ENCODE peak calls at places on chromosomes 11 and 22, in seven cellular contexts. E is HAP-1, C is AG10803, N is adrenal gland, V is fibroblast of lung, B is iPS DF 6.9, T is GM12865. M is an unnamed sample.

GRCh38 chr22:20741008-20741633 is 32.8 kb upstream of the SERPIND1 start:
- DNase-seq in B (no peak), T (no peak), N (no peak), V (no peak), E (no peak), C (no peak), M (no peak)

GRCh38 chr11:64802370-64803162 is 448 bp downstream of the MAP4K2 start:
- DNase-seq in E (no peak), C (no peak), B (no peak), T (peak), N (no peak), V (no peak), M (peak)

GRCh38 chr22:27975381-27976013 is 56.4 kb upstream of the PITPNB start:
- DNase-seq in T (no peak), V (peak), N (no peak), E (no peak), C (no peak), B (no peak), M (no peak)

GRCh38 chr22:27197071-27197470 is 539.7 kb downstream of the MIAT start:
- DNase-seq in V (no peak), T (no peak), C (no peak), N (no peak), E (no peak), B (no peak), M (no peak)

GRCh38 chr11:44221992-44222391 is 87.9 kb downstream of the ALX4 start:
- DNase-seq in V (no peak), N (no peak), B (no peak), T (no peak), C (peak), E (no peak), M (no peak)

GRCh38 chr11:26578998-26579635 is 7.1 kb upstream of the MUC15 start:
- DNase-seq in N (no peak), E (no peak), C (peak), B (no peak), T (no peak), V (peak), M (no peak)

GRCh38 chr11:108199446-108200321 is 22.8 kb downstream of the NPAT start:
- DNase-seq in N (no peak), B (no peak), C (peak), T (peak), V (peak), E (no peak), M (no peak)

GRCh38 chr11:64245797-64246623 is 733 bp downstream of the PPP1R14B start:
- DNase-seq in N (peak), V (peak), T (peak), B (no peak), E (peak), C (peak), M (peak)

GRCh38 chr22:39514373-39514973 is 5.9 kb upstream of the ATF4 start:
- DNase-seq in T (peak), E (peak), N (peak), V (no peak), C (peak), B (no peak), M (peak)

GRCh38 chr22:26529345-26529744 is 17.1 kb upstream of the TFIP11 start:
- DNase-seq in T (no peak), C (peak), E (no peak), V (no peak), B (no peak), N (peak), M (no peak)

GRCh38 chr11:118289411-118289810 is 15.1 kb upstream of the CD3E start:
- DNase-seq in V (no peak), E (no peak), B (no peak), T (no peak), C (no peak), N (no peak), M (no peak)

GRCh38 chr11:133529807-133530500 is 2.3 kb downstream of the OPCML start:
- DNase-seq in V (no peak), T (no peak), C (no peak), E (no peak), N (no peak), B (no peak), M (no peak)

GRCh38 chr11:133533205-133533604 is 904 bp upstream of the OPCML start:
- DNase-seq in C (no peak), T (no peak), E (no peak), V (no peak), N (no peak), B (no peak), M (no peak)

GRCh38 chr11:133530501-133530835 is 1.8 kb downstream of the OPCML start:
- DNase-seq in E (no peak), T (no peak), C (no peak), N (no peak), B (no peak), V (no peak), M (no peak)

GRCh38 chr11:133531450-133531849 is 851 bp downstream of the OPCML start:
- DNase-seq in T (no peak), E (no peak), N (no peak), V (no peak), C (no peak), B (no peak), M (no peak)

DNA sequence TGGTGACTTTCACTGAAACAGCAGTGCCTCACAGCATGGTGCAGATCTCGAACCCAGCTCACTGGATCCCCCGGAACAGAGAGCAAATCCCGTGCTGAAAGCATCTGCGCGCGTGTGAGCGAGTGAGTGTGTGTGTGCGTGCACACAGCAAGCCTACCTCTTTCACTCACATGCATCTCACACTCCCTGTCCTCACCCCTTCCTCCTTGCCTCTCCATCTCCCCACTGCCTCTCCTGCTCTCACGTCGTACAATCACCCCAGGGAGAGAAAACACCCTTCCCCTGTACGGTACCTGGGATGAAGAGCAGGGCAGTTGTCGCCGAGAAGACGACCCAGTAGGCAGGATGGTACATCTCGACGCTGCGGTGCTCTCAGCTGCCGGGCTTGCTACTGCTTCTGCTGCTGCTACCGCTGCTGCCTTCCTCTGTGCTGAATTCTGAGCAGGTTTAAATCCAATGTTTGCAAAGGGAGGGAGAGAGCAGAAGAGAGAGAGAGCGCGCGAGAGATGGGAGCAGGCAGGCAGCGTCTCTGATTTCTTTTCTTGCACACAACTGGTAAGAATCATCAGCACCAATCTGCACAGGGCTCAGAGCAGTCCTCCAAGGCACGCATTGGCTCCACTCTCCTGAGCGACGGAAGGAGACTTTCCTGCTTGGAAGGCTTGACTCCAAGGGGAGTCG is at the start of gene OPCML:
- DNase-seq in N (no peak), T (no peak), V (no peak), B (no peak), C (no peak), E (no peak), M (no peak)
- H3K4me3 ChIP-seq in N (no peak), T (no peak), V (no peak), B (peak), C (no peak), E (no peak), M (no peak)

GRCh38 chr22:44814266-44815098 is 62.1 kb downstream of the ARHGAP8 start:
- DNase-seq in N (no peak), V (no peak), C (no peak), B (no peak), T (no peak), E (no peak), M (no peak)
- H3K4me3 ChIP-seq in N (no peak), V (no peak), C (no peak), B (no peak), T (no peak), E (no peak), M (no peak)

GRCh38 chr11:27795955-27796861 is 96.0 kb upstream of the BDNF start:
- DNase-seq in V (no peak), B (no peak), N (no peak), C (no peak), T (no peak), E (peak), M (no peak)
- H3K4me3 ChIP-seq in V (no peak), B (no peak), N (no peak), C (no peak), T (no peak), E (no peak), M (no peak)

DNA sequence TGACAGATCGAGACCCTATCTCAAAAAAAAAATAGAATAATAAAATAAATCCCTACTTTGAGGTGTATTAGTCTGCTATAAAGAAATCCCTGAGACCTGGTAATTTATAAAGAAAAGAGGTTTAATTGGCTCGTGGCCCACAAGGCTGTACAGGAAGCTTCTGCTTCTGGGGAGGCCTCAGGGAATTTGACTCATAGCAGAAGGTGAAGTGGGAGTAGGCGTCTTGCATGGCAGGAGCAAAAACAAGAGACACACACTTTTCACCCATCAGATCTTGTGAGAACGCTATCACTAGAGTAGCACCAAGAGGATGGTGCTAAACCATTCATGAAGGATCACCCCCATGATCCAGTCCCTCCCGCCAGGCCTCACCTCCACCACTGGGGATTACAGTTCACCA is 29.2 kb downstream of the CDPF1 start:
- DNase-seq in B (no peak), C (no peak), N (no peak), E (no peak), V (peak), T (peak), M (no peak)
- H3K4me3 ChIP-seq in B (no peak), C (no peak), N (no peak), E (no peak), V (no peak), T (no peak), M (no peak)

DNA sequence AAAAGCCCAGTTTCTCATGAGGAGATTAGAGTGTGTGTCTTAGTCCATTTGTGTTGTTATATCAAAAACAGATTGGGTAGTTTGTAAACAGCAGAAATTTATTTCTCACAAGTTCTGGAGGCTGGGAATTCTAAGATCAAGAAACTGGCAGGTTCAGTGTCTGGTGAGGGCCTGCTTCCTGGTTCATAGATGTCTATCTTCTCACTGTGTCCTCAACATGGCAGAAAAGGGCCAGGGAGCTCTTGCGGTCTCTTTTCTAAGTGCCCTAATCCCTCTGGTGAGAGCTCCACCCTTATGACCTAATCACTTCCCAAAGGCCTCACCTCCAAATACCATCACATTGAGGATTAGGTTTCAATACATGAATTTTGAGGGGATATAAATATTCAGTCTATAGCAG is 25.5 kb upstream of the AMOTL1 start:
- DNase-seq in T (no peak), E (no peak), B (no peak), N (no peak), V (no peak), C (no peak), M (no peak)
- H3K4me3 ChIP-seq in T (no peak), E (no peak), B (no peak), N (no peak), V (no peak), C (no peak), M (no peak)

GRCh38 chr11:67644042-67644441 is 4.5 kb upstream of the TBX10 start:
- DNase-seq in T (no peak), B (no peak), N (no peak), E (peak), C (no peak), V (no peak), M (no peak)
- H3K4me3 ChIP-seq in T (no peak), B (no peak), N (no peak), E (no peak), C (no peak), V (no peak), M (no peak)

DNA sequence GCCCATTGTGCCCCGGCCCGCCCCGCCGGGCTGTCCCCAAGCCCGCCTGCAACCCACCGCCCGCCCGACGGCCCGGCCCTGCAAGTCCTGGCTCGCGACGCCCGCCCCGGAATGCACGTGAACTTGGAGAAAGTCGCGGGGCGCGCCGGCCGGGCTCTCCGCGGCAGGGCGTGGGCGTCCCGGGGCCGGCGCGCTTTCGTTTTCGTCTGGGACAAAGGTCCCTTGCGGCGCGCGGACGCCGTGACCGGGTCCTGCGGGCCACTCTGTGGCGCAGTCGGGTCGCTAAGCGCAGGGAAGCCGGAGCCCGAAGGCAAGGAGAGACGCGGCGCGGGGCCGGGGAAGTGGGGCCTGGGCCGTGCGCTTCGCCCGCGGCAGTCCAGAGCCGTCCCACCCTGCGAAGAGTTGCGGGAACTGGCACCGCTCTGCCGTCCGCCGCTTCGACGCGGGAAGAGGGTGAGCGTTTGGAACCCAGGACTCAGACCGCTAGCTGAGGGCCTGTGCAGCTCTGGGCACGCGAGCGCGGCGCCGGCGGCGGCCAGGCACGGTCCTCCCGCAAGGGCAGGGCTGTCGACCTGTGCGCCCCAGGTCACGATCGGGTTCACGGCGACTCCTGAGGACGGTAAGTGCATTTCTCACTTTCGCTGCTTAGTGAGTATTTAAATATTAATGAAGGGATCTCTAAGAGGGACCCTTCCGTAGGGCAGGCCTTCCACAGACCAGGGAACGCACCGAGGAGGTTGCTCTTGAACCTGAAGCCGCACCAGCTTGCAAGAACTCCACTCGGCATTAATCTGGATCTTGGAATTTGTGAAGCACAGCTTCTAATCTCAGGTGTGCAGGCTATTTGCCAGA is 78.1 kb upstream of the PPARA start:
- DNase-seq in N (peak), C (peak), T (peak), V (peak), E (peak), B (no peak), M (peak)
- H3K4me3 ChIP-seq in N (peak), C (peak), T (peak), V (peak), E (peak), B (peak), M (peak)